ENCODE peak calls at places on chromosomes 1 and 21, in nine cellular contexts. C, E, Y, O, G, Z, K, L and H are unnamed samples.

GRCh38 chr1:223390618-223391017 is 2.6 kb upstream of the CCDC185 start:
- DNase-seq in C (no peak), E (no peak), Y (no peak), O (no peak), G (no peak), Z (no peak), K (no peak), L (no peak), H (no peak)

GRCh38 chr1:227948493-227949260 is 945 bp upstream of the WNT9A start:
- DNase-seq in C (peak), E (no peak), Y (no peak), O (no peak), G (peak), Z (no peak), K (peak), L (no peak), H (no peak)

GRCh38 chr1:41653574-41653973 is 169.1 kb upstream of the EDN2 start:
- DNase-seq in C (no peak), E (no peak), Y (peak), O (no peak), G (no peak), Z (no peak), K (peak), L (no peak), H (peak)

GRCh38 chr1:76040327-76040868 is 34.1 kb upstream of the ST6GALNAC3 start:
- DNase-seq in C (no peak), E (no peak), Y (peak), O (no peak), G (no peak), Z (no peak), K (no peak), L (no peak), H (no peak)

GRCh38 chr1:213389061-213389581 is 338.1 kb downstream of the RPS6KC1 start:
- DNase-seq in C (peak), E (no peak), Y (no peak), O (no peak), G (no peak), Z (no peak), K (peak), L (no peak), H (no peak)

GRCh38 chr21:25385912-25386474 is 221.3 kb downstream of the MRPL39 start:
- DNase-seq in C (peak), E (no peak), Y (peak), O (no peak), G (no peak), Z (peak), K (no peak), L (peak), H (peak)

GRCh38 chr1:219476116-219476515 is 136.8 kb downstream of the ZC3H11B start:
- DNase-seq in C (no peak), E (no peak), Y (no peak), O (no peak), G (no peak), Z (no peak), K (no peak), L (no peak), H (no peak)

GRCh38 chr21:41043008-41043407 is 125.0 kb upstream of the BACE2 start:
- DNase-seq in C (no peak), E (no peak), Y (no peak), O (no peak), G (no peak), Z (peak), K (no peak), L (no peak), H (no peak)

GRCh38 chr21:37225440-37225839 is 41.7 kb downstream of the VPS26C start:
- DNase-seq in C (no peak), E (no peak), Y (no peak), O (no peak), G (no peak), Z (no peak), K (peak), L (no peak), H (peak)

GRCh38 chr1:83827731-83828130 is 171.2 kb downstream of the TTLL7 start:
- DNase-seq in C (no peak), E (no peak), Y (no peak), O (peak), G (no peak), Z (no peak), K (peak), L (no peak), H (no peak)

GRCh38 chr1:62131093-62131725 is 63.4 kb upstream of the L1TD1 start:
- DNase-seq in C (peak), E (peak), Y (peak), O (no peak), G (no peak), Z (peak), K (no peak), L (peak), H (peak)

GRCh38 chr1:228168563-228169270 is 3.1 kb downstream of the IBA57 start:
- DNase-seq in C (no peak), E (no peak), Y (no peak), O (no peak), G (no peak), Z (no peak), K (no peak), L (no peak), H (no peak)

GRCh38 chr1:44631647-44632510 is 42.4 kb downstream of the TMEM53 start:
- DNase-seq in C (peak), E (peak), Y (peak), O (peak), G (peak), Z (peak), K (peak), L (peak), H (peak)

GRCh38 chr1:935751-936231 is 12.1 kb downstream of the SAMD11 start:
- DNase-seq in C (no peak), E (no peak), Y (peak), O (no peak), G (no peak), Z (no peak), K (peak), L (no peak), H (no peak)

GRCh38 chr1:148353461-148354283 is 129.4 kb downstream of the PPIAL4G start:
- DNase-seq in C (peak), E (no peak), Y (peak), O (no peak), G (no peak), Z (no peak), K (peak), L (peak), H (no peak)

DNA sequence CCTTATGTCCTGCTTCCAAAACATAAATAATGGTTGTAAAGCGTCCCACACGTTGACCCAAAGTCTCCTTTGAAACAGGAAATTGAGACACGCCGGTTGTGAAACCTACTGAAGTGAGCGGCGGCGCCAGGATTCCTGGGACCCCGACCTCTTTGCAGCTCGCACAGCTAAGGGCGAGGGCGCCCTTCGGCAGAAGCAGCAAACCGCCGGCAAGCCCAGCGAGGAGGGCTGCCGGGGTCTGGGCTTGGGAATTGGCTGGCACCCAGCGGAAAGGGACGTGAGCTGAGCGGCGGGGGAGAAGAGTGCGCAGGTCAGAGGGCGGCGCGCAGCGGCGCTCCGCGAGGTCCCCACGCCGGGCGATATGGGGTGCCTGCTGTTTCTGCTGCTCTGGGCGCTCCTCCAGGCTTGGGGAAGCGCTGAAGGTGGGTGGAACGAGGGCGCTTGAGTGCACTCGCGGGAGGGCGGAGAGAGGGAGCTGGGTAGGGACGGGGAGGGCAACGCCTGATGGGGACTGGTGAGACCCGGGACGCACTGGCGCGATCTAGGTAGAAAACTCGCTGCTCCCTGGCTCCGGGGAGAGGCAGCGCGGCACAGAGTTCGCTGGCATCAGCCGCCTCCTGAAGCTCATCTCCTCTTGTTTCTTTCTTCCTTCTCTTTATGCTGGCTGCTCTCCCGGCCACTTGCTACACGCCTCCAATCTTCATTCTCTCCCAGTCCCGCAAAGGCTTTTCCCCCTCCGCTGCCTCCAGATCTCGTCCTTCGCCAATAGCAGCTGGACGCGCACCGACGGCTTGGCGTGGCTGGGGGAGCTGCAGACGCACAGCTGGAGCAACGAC is at the start of gene CD1D:
- DNase-seq in C (peak), E (peak), Y (peak), O (peak), G (peak), Z (peak), K (peak), L (peak), H (peak)
- H3K4me3 ChIP-seq in C (peak), E (peak), Y (peak), O (peak), G (peak), Z (peak), K (peak), L (peak), H (peak)

GRCh38 chr1:198623920-198624647 is 14.8 kb upstream of the PTPRC start:
- DNase-seq in C (peak), E (no peak), Y (no peak), O (no peak), G (no peak), Z (no peak), K (no peak), L (peak), H (no peak)
- H3K4me3 ChIP-seq in C (no peak), E (no peak), Y (no peak), O (no peak), G (no peak), Z (no peak), K (no peak), L (no peak), H (no peak)

GRCh38 chr1:235885654-235886238 is 19.0 kb upstream of the LYST start:
- DNase-seq in C (no peak), E (no peak), Y (no peak), O (no peak), G (no peak), Z (no peak), K (no peak), L (no peak), H (no peak)

GRCh38 chr1:235887676-235888075 is 21.0 kb upstream of the LYST start:
- DNase-seq in C (no peak), E (no peak), Y (no peak), O (no peak), G (no peak), Z (no peak), K (no peak), L (no peak), H (no peak)

GRCh38 chr1:235882816-235883215 is 16.1 kb upstream of the LYST start:
- DNase-seq in C (no peak), E (no peak), Y (no peak), O (no peak), G (no peak), Z (no peak), K (no peak), L (no peak), H (no peak)

GRCh38 chr1:235881930-235882700 is 15.4 kb upstream of the LYST start:
- DNase-seq in C (no peak), E (no peak), Y (no peak), O (no peak), G (no peak), Z (no peak), K (no peak), L (no peak), H (no peak)

GRCh38 chr1:235883261-235883927 is 16.7 kb upstream of the LYST start:
- DNase-seq in C (peak), E (peak), Y (no peak), O (peak), G (peak), Z (peak), K (peak), L (peak), H (no peak)
- H3K4me3 ChIP-seq in C (no peak), E (peak), Y (no peak), O (peak), G (peak), Z (no peak), K (no peak), L (no peak), H (no peak)

GRCh38 chr1:85061711-85062424 is 13.6 kb upstream of the MCOLN3 start:
- DNase-seq in C (peak), E (peak), Y (peak), O (peak), G (peak), Z (peak), K (peak), L (peak), H (peak)
- H3K4me3 ChIP-seq in C (peak), E (peak), Y (peak), O (peak), G (peak), Z (no peak), K (peak), L (peak), H (peak)

DNA sequence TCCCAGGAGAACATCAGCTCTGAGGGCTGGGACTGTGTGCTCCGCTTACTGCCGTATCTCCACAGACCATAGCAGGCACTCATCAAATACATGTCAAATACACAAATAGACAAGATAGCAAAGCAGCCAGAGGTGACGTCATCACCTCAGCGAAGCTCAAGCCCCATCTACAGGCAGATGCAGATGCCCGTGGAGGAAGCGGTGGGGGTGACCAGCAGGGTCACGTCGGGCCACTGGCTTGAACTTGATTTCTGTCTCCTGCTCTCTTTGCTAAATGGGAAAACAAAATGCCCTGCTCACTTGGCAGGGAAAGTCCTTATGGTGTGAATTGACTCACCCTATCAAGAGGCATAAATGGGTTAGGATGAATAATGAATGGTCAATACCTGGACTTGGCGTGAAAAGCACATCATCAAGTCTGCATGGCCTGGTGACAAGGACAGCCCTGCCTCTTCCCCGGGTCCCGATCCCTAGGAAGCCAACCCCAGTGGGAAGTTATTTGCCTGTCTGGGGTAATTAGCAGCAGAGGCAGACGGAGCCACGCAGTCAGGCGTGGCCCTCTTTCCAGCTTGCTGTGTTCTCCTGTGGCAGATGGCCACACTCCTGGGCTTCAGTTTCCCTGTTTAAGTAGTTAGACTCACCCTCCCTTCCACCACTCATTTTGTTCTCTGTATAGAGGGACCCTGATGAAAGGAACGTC is 536.0 kb downstream of the NPHP4 start:
- DNase-seq in C (no peak), E (no peak), Y (peak), O (no peak), G (no peak), Z (no peak), K (no peak), L (no peak), H (no peak)
- H3K4me3 ChIP-seq in C (no peak), E (no peak), Y (no peak), O (no peak), G (no peak), Z (no peak), K (no peak), L (no peak), H (no peak)

GRCh38 chr21:45987121-45987711 is 5.6 kb downstream of the COL6A1 start:
- DNase-seq in C (no peak), E (no peak), Y (no peak), O (peak), G (peak), Z (no peak), K (peak), L (no peak), H (no peak)
- H3K4me3 ChIP-seq in C (no peak), E (no peak), Y (no peak), O (peak), G (no peak), Z (no peak), K (no peak), L (no peak), H (no peak)

GRCh38 chr1:50373532-50373931 is 49.7 kb downstream of the DMRTA2 start:
- DNase-seq in C (no peak), E (no peak), Y (no peak), O (no peak), G (no peak), Z (no peak), K (no peak), L (no peak), H (no peak)

GRCh38 chr1:50369830-50370229 is 53.4 kb downstream of the DMRTA2 start:
- DNase-seq in C (no peak), E (no peak), Y (peak), O (no peak), G (no peak), Z (peak), K (no peak), L (no peak), H (no peak)

GRCh38 chr1:50371749-50372148 is 51.5 kb downstream of the DMRTA2 start:
- DNase-seq in C (no peak), E (no peak), Y (no peak), O (no peak), G (no peak), Z (no peak), K (no peak), L (no peak), H (no peak)

GRCh38 chr1:50369008-50369634 is 54.1 kb downstream of the DMRTA2 start:
- DNase-seq in C (no peak), E (no peak), Y (no peak), O (no peak), G (no peak), Z (no peak), K (no peak), L (no peak), H (no peak)

DNA sequence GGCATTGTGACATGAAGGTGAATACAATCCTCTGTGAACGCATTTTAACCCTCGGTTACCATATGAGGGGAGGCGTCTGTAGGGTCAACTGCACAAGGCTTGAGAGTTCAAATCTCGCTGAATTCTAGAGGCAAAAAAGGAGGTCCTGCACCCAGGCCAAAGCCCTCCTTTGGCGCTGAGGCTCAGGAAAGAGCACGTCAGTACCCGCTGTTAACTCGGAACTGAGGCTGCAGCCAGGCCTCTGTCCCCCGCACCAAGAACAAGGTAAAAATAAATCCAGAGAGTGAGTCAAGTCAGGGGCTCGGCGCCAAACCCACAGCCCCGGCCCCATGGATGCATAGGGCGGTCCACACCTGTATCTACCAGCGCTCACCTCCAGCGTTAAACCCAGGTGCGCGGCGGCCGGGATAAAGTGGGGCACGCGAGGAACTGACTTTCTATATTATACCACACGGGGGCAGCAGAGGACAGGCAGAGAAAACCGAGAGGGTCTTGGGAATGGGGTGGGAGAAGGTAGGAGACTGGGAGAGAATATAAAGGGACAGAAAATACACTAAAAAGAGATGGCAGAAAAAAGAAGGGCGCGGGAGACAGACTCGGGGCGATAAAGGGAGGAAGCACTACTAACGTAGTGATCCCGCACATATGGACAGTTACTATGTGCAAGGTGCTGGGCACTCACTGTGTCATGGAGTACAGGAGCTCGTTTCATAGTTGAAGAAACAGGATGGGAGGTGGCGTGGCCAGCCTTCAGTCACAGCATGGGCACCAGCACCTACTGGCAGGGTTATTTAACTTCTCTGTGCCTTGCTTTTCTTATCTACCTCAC is 54.9 kb downstream of the DMRTA2 start:
- DNase-seq in C (peak), E (peak), Y (peak), O (no peak), G (no peak), Z (peak), K (peak), L (no peak), H (no peak)
- H3K4me3 ChIP-seq in C (no peak), E (no peak), Y (no peak), O (no peak), G (no peak), Z (no peak), K (no peak), L (peak), H (no peak)

GRCh38 chr1:110348050-110348449 is 8.9 kb downstream of the RBM15 start:
- DNase-seq in C (no peak), E (no peak), Y (no peak), O (no peak), G (no peak), Z (no peak), K (no peak), L (no peak), H (no peak)

GRCh38 chr1:110345480-110345879 is 6.3 kb downstream of the RBM15 start:
- DNase-seq in C (no peak), E (no peak), Y (no peak), O (no peak), G (no peak), Z (no peak), K (no peak), L (no peak), H (no peak)

GRCh38 chr1:110346690-110347089 is 7.5 kb downstream of the RBM15 start:
- DNase-seq in C (no peak), E (no peak), Y (peak), O (no peak), G (no peak), Z (no peak), K (no peak), L (no peak), H (no peak)

GRCh38 chr1:110348771-110349170 is 9.6 kb downstream of the RBM15 start:
- DNase-seq in C (peak), E (no peak), Y (no peak), O (no peak), G (no peak), Z (no peak), K (no peak), L (no peak), H (no peak)

GRCh38 chr1:110347182-110347893 is 8.2 kb downstream of the RBM15 start:
- DNase-seq in C (no peak), E (no peak), Y (no peak), O (no peak), G (no peak), Z (no peak), K (no peak), L (no peak), H (no peak)
- H3K4me3 ChIP-seq in C (no peak), E (no peak), Y (peak), O (no peak), G (no peak), Z (peak), K (no peak), L (no peak), H (no peak)